ENCODE peak calls at places on chromosomes 2 and 18, in six cellular contexts. One of them, this sample, is unnamed.

GRCh38 chr2:158931577-158931976 is 36.9 kb upstream of the TANC1 start:
- DNase-seq in mucosa of descending colon: no peak
- DNase-seq in upper lobe of right lung: no peak
- DNase-seq in A549: no peak
- DNase-seq in CD8-positive, alpha-beta T cell: no peak
- DNase-seq in choroid plexus epithelial cell: peak; percentile 77
- DNase-seq in this sample: no peak

GRCh38 chr2:203135105-203135504 is 103.7 kb upstream of the CYP20A1 start:
- DNase-seq in mucosa of descending colon: no peak
- DNase-seq in upper lobe of right lung: no peak
- DNase-seq in A549: no peak
- DNase-seq in CD8-positive, alpha-beta T cell: no peak
- DNase-seq in choroid plexus epithelial cell: no peak
- DNase-seq in this sample: no peak

GRCh38 chr2:63819765-63820717 is 21.7 kb upstream of the UGP2 start:
- DNase-seq in mucosa of descending colon: no peak
- DNase-seq in upper lobe of right lung: no peak
- DNase-seq in A549: no peak
- DNase-seq in CD8-positive, alpha-beta T cell: no peak
- DNase-seq in choroid plexus epithelial cell: peak; percentile 89
- DNase-seq in this sample: no peak

GRCh38 chr18:31410716-31411483 is 34.3 kb downstream of the DSG4 start:
- DNase-seq in mucosa of descending colon: no peak
- DNase-seq in upper lobe of right lung: no peak
- DNase-seq in A549: no peak
- DNase-seq in CD8-positive, alpha-beta T cell: no peak
- DNase-seq in choroid plexus epithelial cell: no peak
- DNase-seq in this sample: no peak

GRCh38 chr2:181943411-181944124 is 42.1 kb upstream of the PPP1R1C start:
- DNase-seq in mucosa of descending colon: no peak
- DNase-seq in upper lobe of right lung: no peak
- DNase-seq in A549: no peak
- DNase-seq in CD8-positive, alpha-beta T cell: no peak
- DNase-seq in choroid plexus epithelial cell: peak; percentile 6
- DNase-seq in this sample: no peak

GRCh38 chr2:106107509-106108131 is 86.5 kb downstream of the UXS1 start:
- DNase-seq in mucosa of descending colon: no peak
- DNase-seq in upper lobe of right lung: no peak
- DNase-seq in A549: no peak
- DNase-seq in CD8-positive, alpha-beta T cell: no peak
- DNase-seq in choroid plexus epithelial cell: peak; percentile 47
- DNase-seq in this sample: no peak

GRCh38 chr2:223047260-223047761 is 4.7 kb upstream of the KCNE4 start:
- DNase-seq in mucosa of descending colon: no peak
- DNase-seq in upper lobe of right lung: no peak
- DNase-seq in A549: no peak
- DNase-seq in CD8-positive, alpha-beta T cell: no peak
- DNase-seq in choroid plexus epithelial cell: peak; percentile 80
- DNase-seq in this sample: no peak

GRCh38 chr18:63290456-63291200 is 28.9 kb downstream of the BCL2 start:
- DNase-seq in mucosa of descending colon: no peak
- DNase-seq in upper lobe of right lung: no peak
- DNase-seq in A549: no peak
- DNase-seq in CD8-positive, alpha-beta T cell: no peak
- DNase-seq in choroid plexus epithelial cell: no peak
- DNase-seq in this sample: no peak

GRCh38 chr2:173571887-173572680 is 217.4 kb downstream of the CDCA7 start:
- DNase-seq in mucosa of descending colon: no peak
- DNase-seq in upper lobe of right lung: no peak
- DNase-seq in A549: no peak
- DNase-seq in CD8-positive, alpha-beta T cell: no peak
- DNase-seq in choroid plexus epithelial cell: no peak
- DNase-seq in this sample: no peak

GRCh38 chr2:168686485-168687191 is 115.8 kb upstream of the NOSTRIN start:
- DNase-seq in mucosa of descending colon: no peak
- DNase-seq in upper lobe of right lung: no peak
- DNase-seq in A549: no peak
- DNase-seq in CD8-positive, alpha-beta T cell: no peak
- DNase-seq in choroid plexus epithelial cell: peak; percentile 58
- DNase-seq in this sample: no peak

GRCh38 chr2:54871457-54872103 is 148.1 kb downstream of the EML6 start:
- DNase-seq in mucosa of descending colon: peak; percentile 31
- DNase-seq in upper lobe of right lung: no peak
- DNase-seq in A549: no peak
- DNase-seq in CD8-positive, alpha-beta T cell: no peak
- DNase-seq in choroid plexus epithelial cell: peak; percentile 54
- DNase-seq in this sample: no peak

GRCh38 chr2:5442736-5443135 is 249.4 kb upstream of the SOX11 start:
- DNase-seq in mucosa of descending colon: no peak
- DNase-seq in upper lobe of right lung: no peak
- DNase-seq in A549: no peak
- DNase-seq in CD8-positive, alpha-beta T cell: no peak
- DNase-seq in choroid plexus epithelial cell: no peak
- DNase-seq in this sample: no peak

GRCh38 chr2:105584437-105585010 is 160.2 kb upstream of the NCK2 start:
- DNase-seq in mucosa of descending colon: no peak
- DNase-seq in upper lobe of right lung: no peak
- DNase-seq in A549: no peak
- DNase-seq in CD8-positive, alpha-beta T cell: no peak
- DNase-seq in choroid plexus epithelial cell: no peak
- DNase-seq in this sample: no peak

GRCh38 chr2:223856584-223856983 is 19.2 kb upstream of the AP1S3 start:
- DNase-seq in mucosa of descending colon: no peak
- DNase-seq in upper lobe of right lung: no peak
- DNase-seq in A549: no peak
- DNase-seq in CD8-positive, alpha-beta T cell: no peak
- DNase-seq in choroid plexus epithelial cell: no peak
- DNase-seq in this sample: no peak

GRCh38 chr2:16617282-16618266 is 48.1 kb downstream of the CYRIA start:
- DNase-seq in mucosa of descending colon: no peak
- DNase-seq in upper lobe of right lung: no peak
- DNase-seq in A549: no peak
- DNase-seq in CD8-positive, alpha-beta T cell: no peak
- DNase-seq in choroid plexus epithelial cell: peak; percentile 68
- DNase-seq in this sample: no peak

GRCh38 chr18:48782381-48782841 is 168.4 kb downstream of the SMAD7 start:
- DNase-seq in mucosa of descending colon: no peak
- DNase-seq in upper lobe of right lung: peak; percentile 77
- DNase-seq in A549: no peak
- DNase-seq in CD8-positive, alpha-beta T cell: no peak
- DNase-seq in choroid plexus epithelial cell: no peak
- DNase-seq in this sample: no peak

GRCh38 chr2:19140463-19141208 is 217.8 kb downstream of the OSR1 start:
- DNase-seq in mucosa of descending colon: no peak
- DNase-seq in upper lobe of right lung: no peak
- DNase-seq in A549: peak; percentile 92
- DNase-seq in CD8-positive, alpha-beta T cell: no peak
- DNase-seq in choroid plexus epithelial cell: peak; percentile 94
- DNase-seq in this sample: no peak

GRCh38 chr2:182573553-182573952 is 142.5 kb upstream of the DNAJC10 start:
- DNase-seq in mucosa of descending colon: no peak
- DNase-seq in upper lobe of right lung: no peak
- DNase-seq in A549: no peak
- DNase-seq in CD8-positive, alpha-beta T cell: no peak
- DNase-seq in choroid plexus epithelial cell: no peak
- DNase-seq in this sample: no peak

GRCh38 chr2:36338827-36339145 is 16.8 kb upstream of the CRIM1 start:
- DNase-seq in mucosa of descending colon: no peak
- DNase-seq in upper lobe of right lung: no peak
- DNase-seq in A549: no peak
- DNase-seq in CD8-positive, alpha-beta T cell: no peak
- DNase-seq in choroid plexus epithelial cell: peak; percentile 80
- DNase-seq in this sample: no peak

GRCh38 chr2:53018830-53019425 is 748.7 kb upstream of the CHAC2 start:
- DNase-seq in mucosa of descending colon: no peak
- DNase-seq in upper lobe of right lung: no peak
- DNase-seq in A549: peak; percentile 6
- DNase-seq in CD8-positive, alpha-beta T cell: no peak
- DNase-seq in choroid plexus epithelial cell: peak; percentile 35
- DNase-seq in this sample: no peak

GRCh38 chr2:190023860-190024259 is 38.7 kb downstream of the MSTN start:
- DNase-seq in mucosa of descending colon: no peak
- DNase-seq in upper lobe of right lung: no peak
- DNase-seq in A549: peak; percentile 13
- DNase-seq in CD8-positive, alpha-beta T cell: no peak
- DNase-seq in choroid plexus epithelial cell: peak; percentile 69
- DNase-seq in this sample: no peak

DNA sequence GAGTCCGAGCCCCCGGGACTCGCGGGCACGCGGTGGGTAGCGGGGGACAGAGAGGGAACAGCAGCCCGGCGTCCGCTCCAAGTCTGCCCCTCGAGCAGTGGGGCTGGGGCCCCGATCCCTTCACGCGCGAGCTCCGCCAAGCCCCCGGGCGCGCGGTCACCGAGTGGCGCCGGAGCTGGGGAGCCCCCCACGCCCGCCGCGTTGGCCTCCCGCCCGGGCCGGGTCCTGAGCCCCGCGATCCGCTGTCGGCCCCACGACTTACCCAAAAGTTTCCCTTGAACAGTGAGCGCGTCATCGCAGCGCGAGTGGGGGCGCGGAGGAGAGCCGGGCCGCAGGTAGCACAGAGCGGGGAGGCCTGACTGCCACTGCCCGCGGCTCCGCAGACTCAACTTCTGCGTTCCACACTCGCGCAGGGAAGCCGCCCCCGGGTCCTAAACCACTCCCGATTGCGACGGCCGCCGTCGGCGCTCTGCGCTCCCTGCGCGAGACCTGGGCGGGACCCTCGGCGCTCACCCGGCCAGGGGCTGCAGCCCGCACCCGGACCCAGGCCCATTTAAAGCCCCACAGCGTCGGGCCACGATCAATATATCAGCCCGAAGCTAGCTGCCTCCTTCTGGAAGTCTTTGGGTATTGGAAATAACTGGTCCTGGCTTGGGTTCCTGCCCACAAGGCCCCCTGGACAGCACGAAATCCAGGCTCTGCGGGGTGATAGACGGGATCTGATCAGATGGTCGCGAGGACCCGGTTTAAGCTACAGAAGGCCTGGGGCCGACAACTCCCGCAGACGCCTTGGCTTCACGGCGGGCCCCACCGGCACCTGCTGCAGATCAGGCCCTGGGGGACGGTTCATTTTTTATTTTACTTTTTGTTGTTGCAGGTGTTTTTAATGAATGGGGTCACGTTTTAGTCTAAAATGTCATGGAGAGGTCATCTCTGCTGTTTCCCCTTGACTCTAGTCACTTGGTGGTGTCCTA is at the start of gene PSTPIP2:
- DNase-seq in mucosa of descending colon: peak; percentile 80
- DNase-seq in upper lobe of right lung: peak; percentile 90
- DNase-seq in A549: no peak
- DNase-seq in CD8-positive, alpha-beta T cell: peak; percentile 58
- DNase-seq in choroid plexus epithelial cell: peak; percentile 67
- DNase-seq in this sample: no peak
- TF ChIP-seq CTCF in mucosa of descending colon: no peak
- TF ChIP-seq CTCF in upper lobe of right lung: no peak
- TF ChIP-seq CTCF in A549: no peak
- TF ChIP-seq CTCF in CD8-positive, alpha-beta T cell: no peak
- TF ChIP-seq CTCF in choroid plexus epithelial cell: peak; percentile 22
- TF ChIP-seq CTCF in this sample: no peak

DNA sequence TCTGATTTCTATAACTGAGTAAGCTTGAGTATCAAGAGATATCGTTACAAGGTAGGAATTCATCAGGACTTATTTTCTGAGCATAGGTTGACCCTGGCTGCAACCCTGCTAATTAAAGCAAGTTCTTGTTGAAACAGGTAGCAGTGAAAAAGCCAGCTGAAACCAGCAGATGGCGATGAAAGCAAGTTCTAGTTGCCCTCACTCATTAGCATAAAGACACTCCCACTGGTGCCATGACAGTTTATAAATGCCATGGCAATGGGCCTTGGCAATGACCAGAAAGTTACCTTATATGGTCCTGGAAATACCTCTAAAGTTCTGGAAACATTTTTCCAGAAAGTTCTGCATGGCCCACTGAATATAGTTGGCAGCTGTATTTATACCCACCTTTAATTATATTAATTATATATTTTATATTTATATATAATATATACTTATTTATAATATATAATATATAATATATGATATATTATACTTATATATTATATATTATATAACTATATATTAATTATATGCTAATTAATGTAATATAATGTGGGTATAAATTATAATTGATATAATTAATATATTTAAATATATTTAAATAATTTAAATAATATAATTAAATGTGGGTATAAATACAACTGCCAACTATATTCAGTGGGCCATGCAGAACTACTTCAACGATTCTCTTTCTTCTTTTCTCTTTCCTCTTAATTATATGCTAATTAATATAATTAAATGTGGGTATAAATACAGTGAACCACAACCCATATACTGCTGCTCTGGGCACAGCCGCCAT is 188.0 kb downstream of the CDH7 start:
- DNase-seq in mucosa of descending colon: no peak
- DNase-seq in upper lobe of right lung: no peak
- DNase-seq in A549: peak; percentile 0
- DNase-seq in CD8-positive, alpha-beta T cell: no peak
- DNase-seq in choroid plexus epithelial cell: peak; percentile 31
- DNase-seq in this sample: peak; percentile 21
- TF ChIP-seq CTCF in mucosa of descending colon: no peak
- TF ChIP-seq CTCF in upper lobe of right lung: peak; percentile 24
- TF ChIP-seq CTCF in A549: no peak
- TF ChIP-seq CTCF in CD8-positive, alpha-beta T cell: no peak
- TF ChIP-seq CTCF in choroid plexus epithelial cell: peak; percentile 41
- TF ChIP-seq CTCF in this sample: peak; percentile 27

GRCh38 chr2:161414015-161414384 is 2.1 kb upstream of the TBR1 start:
- DNase-seq in mucosa of descending colon: no peak
- DNase-seq in upper lobe of right lung: no peak
- DNase-seq in A549: no peak
- DNase-seq in CD8-positive, alpha-beta T cell: no peak
- DNase-seq in choroid plexus epithelial cell: no peak
- DNase-seq in this sample: no peak
- TF ChIP-seq CTCF in mucosa of descending colon: no peak
- TF ChIP-seq CTCF in upper lobe of right lung: no peak
- TF ChIP-seq CTCF in A549: no peak
- TF ChIP-seq CTCF in CD8-positive, alpha-beta T cell: no peak
- TF ChIP-seq CTCF in choroid plexus epithelial cell: no peak
- TF ChIP-seq CTCF in this sample: no peak

DNA sequence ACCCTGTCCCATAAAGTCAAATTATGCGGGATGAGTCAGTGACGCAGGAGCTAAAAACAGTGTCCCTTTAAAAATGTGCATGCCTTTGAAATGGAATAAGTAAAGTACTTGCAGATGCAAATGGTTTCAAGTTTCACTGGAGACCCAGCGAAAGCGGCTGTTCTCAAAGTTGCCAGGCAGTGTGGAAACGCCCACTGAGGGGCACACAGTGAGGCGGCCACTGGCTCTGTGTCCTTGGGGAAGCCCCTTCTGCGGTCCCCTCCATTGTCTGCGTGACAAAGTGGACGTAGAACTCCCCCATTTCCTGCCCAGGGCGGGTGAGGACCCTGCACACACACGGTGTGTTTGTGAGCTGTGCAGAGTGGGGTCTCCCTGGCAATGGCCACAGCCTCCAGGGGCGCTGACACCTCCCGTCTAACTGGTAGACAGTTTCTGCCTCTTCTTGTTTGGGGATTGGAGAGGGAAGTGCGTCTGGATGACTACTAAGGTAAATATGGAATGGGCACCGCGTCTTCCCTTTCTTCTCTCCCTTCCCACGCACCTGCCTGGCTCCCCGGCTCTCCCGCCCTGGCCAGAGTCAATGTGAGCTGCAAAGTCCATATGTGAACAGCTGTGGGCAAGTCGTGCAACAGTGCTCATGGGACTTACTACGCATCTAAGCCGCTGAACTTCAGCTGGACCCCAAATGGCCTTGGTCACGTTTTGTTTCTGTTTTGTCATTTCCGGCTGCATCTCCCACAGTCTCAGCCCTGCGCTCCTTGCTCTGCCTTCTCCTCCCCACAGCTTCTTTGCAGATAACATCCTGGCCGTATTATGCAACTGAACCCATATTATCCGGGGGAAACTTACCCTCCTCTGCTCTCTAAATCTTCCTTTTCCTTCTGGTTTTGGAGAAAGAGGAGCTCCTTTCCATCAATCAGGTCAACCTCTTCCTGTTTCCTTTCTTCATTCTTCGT is 33.7 kb upstream of the ZNF516 start:
- DNase-seq in mucosa of descending colon: peak; percentile 43
- DNase-seq in upper lobe of right lung: no peak
- DNase-seq in A549: no peak
- DNase-seq in CD8-positive, alpha-beta T cell: no peak
- DNase-seq in choroid plexus epithelial cell: peak; percentile 71
- DNase-seq in this sample: no peak
- TF ChIP-seq CTCF in mucosa of descending colon: no peak
- TF ChIP-seq CTCF in upper lobe of right lung: peak; percentile 7
- TF ChIP-seq CTCF in A549: no peak
- TF ChIP-seq CTCF in CD8-positive, alpha-beta T cell: no peak
- TF ChIP-seq CTCF in choroid plexus epithelial cell: no peak
- TF ChIP-seq CTCF in this sample: no peak